ENCODE peak calls at places on chromosomes 5 and 9, in four cellular contexts. Y is mesendoderm, T is NCI-H2081, R is GM06990. J is an unnamed sample.

GRCh38 chr5:169706758-169707450 is 69.8 kb downstream of the DOCK2 start:
- DNase-seq in Y (peak), T (no peak), R (no peak), J (no peak)

GRCh38 chr9:94908583-94909249 is 182.2 kb downstream of the AOPEP start:
- DNase-seq in Y (no peak), T (no peak), R (no peak), J (no peak)

GRCh38 chr9:137406876-137407589 is 15.9 kb downstream of the EXD3 start:
- DNase-seq in Y (peak), T (peak), R (peak), J (peak)

GRCh38 chr9:98191615-98192502 is 578 bp downstream of the CORO2A start:
- DNase-seq in Y (peak), T (no peak), R (no peak), J (peak)

GRCh38 chr5:134435525-134435924 is 23.8 kb upstream of the CDKN2AIPNL start:
- DNase-seq in Y (peak), T (no peak), R (no peak), J (no peak)

GRCh38 chr5:33425334-33425733 is 15.4 kb upstream of the TARS1 start:
- DNase-seq in Y (no peak), T (no peak), R (no peak), J (no peak)

GRCh38 chr9:123355761-123356520 is at the start of gene CRB2:
- DNase-seq in Y (peak), T (no peak), R (no peak), J (no peak)

GRCh38 chr5:181221105-181221791 is 1.8 kb upstream of the TRIM41 start:
- DNase-seq in Y (no peak), T (no peak), R (no peak), J (no peak)

GRCh38 chr5:149576021-149576420 is 5.3 kb upstream of the ARHGEF37 start:
- DNase-seq in Y (no peak), T (no peak), R (peak), J (no peak)

GRCh38 chr9:132663851-132664250 is 5.9 kb downstream of the DDX31 start:
- DNase-seq in Y (no peak), T (no peak), R (no peak), J (no peak)

GRCh38 chr9:123269316-123269715 is 930 bp upstream of the STRBP start:
- DNase-seq in Y (no peak), T (no peak), R (no peak), J (no peak)

GRCh38 chr9:22117511-22118388 is 108.6 kb upstream of the CDKN2B start:
- DNase-seq in Y (peak), T (no peak), R (no peak), J (no peak)